ENCODE peak calls at places on chromosomes 13 and 19, in four cellular contexts. J is stromal cell of bone marrow, W is KG1, R is putamen. G is an unnamed sample.

GRCh38 chr13:40189426-40189825 is 477.0 kb downstream of the FOXO1 start:
- DNase-seq in J (no peak), R (no peak), W (no peak), G (no peak)

GRCh38 chr13:100097821-100098220 is 8.9 kb downstream of the PCCA start:
- DNase-seq in J (no peak), W (no peak), R (no peak), G (no peak)

GRCh38 chr13:106963151-106963550 is 395.2 kb upstream of the ARGLU1 start:
- DNase-seq in R (no peak), J (no peak), W (no peak), G (no peak)

GRCh38 chr13:49265822-49266221 is 18.1 kb downstream of the CDADC1 start:
- DNase-seq in J (peak), R (no peak), W (no peak), G (peak)

GRCh38 chr13:32745509-32745908 is 159.3 kb downstream of the PDS5B start:
- DNase-seq in W (no peak), J (no peak), R (no peak), G (no peak)

GRCh38 chr19:34733266-34733825 is 697 bp upstream of the ZNF181 start:
- DNase-seq in W (peak), R (no peak), J (no peak), G (no peak)

GRCh38 chr19:17645339-17645963 is 42.7 kb downstream of the UNC13A start:
- DNase-seq in R (no peak), W (no peak), J (no peak), G (no peak)

GRCh38 chr19:13118424-13119193 is 545 bp downstream of the NACC1 start:
- DNase-seq in J (no peak), R (no peak), W (no peak), G (no peak)

GRCh38 chr13:105159794-105160193 is 1375.7 kb downstream of the EFNB2 start:
- DNase-seq in R (no peak), W (no peak), J (no peak), G (no peak)

GRCh38 chr19:41701401-41702075 is 6.9 kb upstream of the CEACAM5 start:
- DNase-seq in R (no peak), W (no peak), J (no peak), G (no peak)

GRCh38 chr13:111187879-111188643 is 73.0 kb downstream of the ARHGEF7 start:
- DNase-seq in W (no peak), R (no peak), J (no peak), G (no peak)

GRCh38 chr19:5125797-5126497 is 157.0 kb downstream of the KDM4B start:
- DNase-seq in R (no peak), W (no peak), J (no peak), G (no peak)

GRCh38 chr13:27928353-27928804 is 8.6 kb downstream of the PDX1 start:
- DNase-seq in R (no peak), W (no peak), J (no peak), G (no peak)

GRCh38 chr13:59111711-59112110 is 1052.0 kb downstream of the DIAPH3 start:
- DNase-seq in J (peak), R (no peak), W (no peak), G (peak)

GRCh38 chr19:12984143-12984627 is 11.1 kb upstream of the NFIX start:
- DNase-seq in W (no peak), R (no peak), J (no peak), G (no peak)

GRCh38 chr13:108777421-108778420 is 148.3 kb downstream of the MYO16 start:
- DNase-seq in W (no peak), R (no peak), J (no peak), G (peak)

GRCh38 chr19:28427256-28428083 is 785.5 kb downstream of the UQCRFS1 start:
- DNase-seq in J (no peak), R (peak), W (no peak), G (no peak)

GRCh38 chr19:7739801-7740659 is 7.3 kb downstream of the CD209 start:
- DNase-seq in R (no peak), J (no peak), W (no peak), G (no peak)

GRCh38 chr19:40600086-40600917 is 867 bp upstream of the LTBP4 start:
- DNase-seq in J (no peak), W (no peak), R (no peak), G (no peak)

GRCh38 chr13:34577051-34577450 is 365.0 kb upstream of the NBEA start:
- DNase-seq in J (peak), W (no peak), R (no peak), G (peak)

GRCh38 chr13:73429691-73430090 is 370.9 kb downstream of the KLF5 start:
- DNase-seq in R (no peak), W (no peak), J (no peak), G (peak)

GRCh38 chr13:91540157-91540736 is 141.8 kb downstream of the GPC5 start:
- DNase-seq in J (no peak), W (no peak), R (no peak), G (no peak)